ENCODE peak calls at places on chromosomes 13 and 19, in eight cellular contexts. D is AG04450; H is stimulated activated effector memory CD8-positive, alpha-beta T cell treated with anti-CD3 and anti-CD28 coated beads, Interleukin-12 subunit alpha, Interleukin-12 subunit beta, amount 100 ng/mL, for 72 hours; R is T-cell; Q is activated naive CD4-positive, alpha-beta T cell; K is AG09319; S is T follicular helper cell; L is dermis blood vessel endothelial cell. B is an unnamed sample.

GRCh38 chr19:54952591-54953344 is 5.4 kb upstream of the NLRP7 start:
- DNase-seq in D (no peak), H (no peak), R (no peak), Q (no peak), K (no peak), S (no peak), L (no peak), B (no peak)

GRCh38 chr19:45508931-45509691 is 1.8 kb downstream of the VASP start:
- DNase-seq in D (no peak), H (no peak), R (no peak), Q (no peak), K (no peak), S (no peak), L (peak), B (no peak)

GRCh38 chr19:2512523-2513431 is 36.9 kb downstream of the GADD45B start:
- DNase-seq in D (no peak), H (no peak), R (no peak), Q (no peak), K (no peak), S (no peak), L (no peak), B (no peak)

GRCh38 chr13:22940736-22941135 is 240.0 kb upstream of the SGCG start:
- DNase-seq in D (no peak), H (no peak), R (no peak), Q (no peak), K (no peak), S (no peak), L (no peak), B (no peak)

GRCh38 chr19:11092181-11092538 is 2.9 kb downstream of the LDLR start:
- DNase-seq in D (no peak), H (no peak), R (no peak), Q (no peak), K (no peak), S (peak), L (peak), B (peak)

GRCh38 chr19:55444720-55445045 is 1.6 kb upstream of the SHISA7 start:
- DNase-seq in D (no peak), H (no peak), R (no peak), Q (no peak), K (no peak), S (no peak), L (no peak), B (no peak)

GRCh38 chr13:111005364-111005763 is 90.5 kb upstream of the ANKRD10 start:
- DNase-seq in D (no peak), H (no peak), R (no peak), Q (no peak), K (no peak), S (no peak), L (no peak), B (no peak)

GRCh38 chr13:109114991-109115390 is 485.6 kb downstream of the MYO16 start:
- DNase-seq in D (no peak), H (no peak), R (no peak), Q (no peak), K (no peak), S (no peak), L (no peak), B (no peak)

GRCh38 chr19:641702-642101 is 2.0 kb downstream of the FGF22 start:
- DNase-seq in D (no peak), H (no peak), R (no peak), Q (no peak), K (no peak), S (no peak), L (no peak), B (no peak)

GRCh38 chr13:75480691-75481175 is 1.2 kb downstream of the TBC1D4 start:
- DNase-seq in D (no peak), H (no peak), R (no peak), Q (no peak), K (no peak), S (no peak), L (peak), B (no peak)

GRCh38 chr19:5143471-5144411 is 174.8 kb downstream of the KDM4B start:
- DNase-seq in D (no peak), H (no peak), R (no peak), Q (no peak), K (no peak), S (no peak), L (no peak), B (peak)

GRCh38 chr13:75876371-75877050 is 240.4 kb downstream of the LMO7 start:
- DNase-seq in D (peak), H (peak), R (peak), Q (peak), K (peak), S (peak), L (peak), B (no peak)

GRCh38 chr13:89097994-89098393 is 1426.8 kb downstream of the SLITRK5 start:
- DNase-seq in D (no peak), H (no peak), R (no peak), Q (no peak), K (no peak), S (no peak), L (no peak), B (no peak)

GRCh38 chr19:47719047-47719885 is 6.0 kb downstream of the EHD2 start:
- DNase-seq in D (peak), H (no peak), R (no peak), Q (no peak), K (peak), S (no peak), L (peak), B (no peak)

GRCh38 chr13:66952507-66952906 is 277.6 kb downstream of the PCDH9 start:
- DNase-seq in D (no peak), H (no peak), R (no peak), Q (no peak), K (no peak), S (no peak), L (no peak), B (no peak)

GRCh38 chr19:43902399-43902798 is 32.7 kb downstream of the ZNF45 start:
- DNase-seq in D (no peak), H (no peak), R (no peak), Q (no peak), K (no peak), S (no peak), L (no peak), B (no peak)

GRCh38 chr13:48000559-48001126 is 430 bp downstream of the SUCLA2 start:
- DNase-seq in D (no peak), H (no peak), R (no peak), Q (no peak), K (no peak), S (no peak), L (peak), B (no peak)

GRCh38 chr13:109922518-109922917 is 136.1 kb upstream of the IRS2 start:
- DNase-seq in D (no peak), H (no peak), R (no peak), Q (no peak), K (no peak), S (no peak), L (no peak), B (no peak)

GRCh38 chr13:63501702-63502101 is 2086.1 kb upstream of the PCDH20 start:
- DNase-seq in D (no peak), H (no peak), R (no peak), Q (no peak), K (no peak), S (no peak), L (no peak), B (no peak)

GRCh38 chr19:50556236-50557008 is 11.8 kb downstream of the LRRC4B start:
- DNase-seq in D (peak), H (peak), R (peak), Q (peak), K (peak), S (peak), L (peak), B (peak)

GRCh38 chr19:8571006-8571411 is 6.2 kb downstream of the MYO1F start:
- DNase-seq in D (no peak), H (no peak), R (peak), Q (peak), K (no peak), S (peak), L (no peak), B (no peak)

B was measured in T-helper 1 cell.